ENCODE peak calls at places on chromosomes 6 and 20, in eight cellular contexts. P is upper lobe of left lung, A is heart left ventricle, X is transverse colon, Q is esophagus squamous epithelium, I is ovary, N is HCT116, M is Peyer's patch. H is an unnamed sample.

GRCh38 chr6:123074616-123075015 is 78.6 kb downstream of the CLVS2 start:
- DNase-seq in P (no peak), I (no peak), N (no peak), A (no peak), X (no peak), Q (no peak), M (no peak), H (no peak)

GRCh38 chr20:2652724-2653510 is 485 bp downstream of the NOP56 start:
- DNase-seq in Q (no peak), I (no peak), M (peak; percentile 57), N (no peak), X (peak; percentile 12), P (no peak), A (no peak), H (peak; percentile 87)

GRCh38 chr6:8556370-8557018 is 121.1 kb upstream of the SLC35B3 start:
- DNase-seq in X (no peak), Q (no peak), A (no peak), I (no peak), M (no peak), P (no peak), N (peak; percentile 16), H (no peak)

GRCh38 chr20:45100563-45101245 is at the start of gene KCNS1:
- DNase-seq in P (no peak), Q (no peak), A (no peak), N (no peak), I (no peak), M (no peak), X (no peak), H (no peak)

GRCh38 chr20:43393072-43393471 is 64.6 kb upstream of the SRSF6 start:
- DNase-seq in I (no peak), Q (no peak), P (no peak), A (no peak), M (no peak), X (no peak), N (no peak), H (no peak)

GRCh38 chr6:86936834-86937218 is 502 bp upstream of the HTR1E start:
- DNase-seq in M (no peak), Q (no peak), N (no peak), I (no peak), X (no peak), A (no peak), P (no peak), H (no peak)

GRCh38 chr6:25717856-25718740 is 36.4 kb upstream of the SLC17A4 start:
- DNase-seq in Q (no peak), M (no peak), N (peak; percentile 6), A (no peak), I (no peak), P (no peak), X (no peak), H (no peak)

GRCh38 chr20:55746723-55747122 is 258.6 kb downstream of the CBLN4 start:
- DNase-seq in A (no peak), Q (no peak), M (no peak), X (no peak), N (no peak), I (no peak), P (no peak), H (no peak)

GRCh38 chr6:2630362-2630761 is 120.4 kb downstream of the MYLK4 start:
- DNase-seq in A (no peak), Q (no peak), N (peak; percentile 97), P (no peak), X (no peak), M (no peak), I (peak; percentile 65), H (no peak)

GRCh38 chr6:1621328-1621701 is 11.6 kb downstream of the FOXC1 start:
- DNase-seq in Q (no peak), I (no peak), M (peak; percentile 31), N (no peak), P (no peak), A (no peak), X (no peak), H (no peak)

GRCh38 chr6:20839624-20840023 is 305.4 kb downstream of the CDKAL1 start:
- DNase-seq in P (no peak), N (no peak), I (no peak), Q (no peak), X (no peak), M (no peak), A (no peak), H (no peak)

GRCh38 chr6:148500402-148500801 is 157.8 kb downstream of the SASH1 start:
- DNase-seq in X (no peak), N (no peak), Q (no peak), P (no peak), M (no peak), I (no peak), A (no peak), H (no peak)

GRCh38 chr6:142353690-142354089 is 51.9 kb downstream of the ADGRG6 start:
- DNase-seq in Q (no peak), A (no peak), N (no peak), X (no peak), P (no peak), I (no peak), M (no peak), H (no peak)

GRCh38 chr20:38114353-38114791 is 50.7 kb downstream of the TGM2 start:
- DNase-seq in M (no peak), P (no peak), A (no peak), X (no peak), N (no peak), I (no peak), Q (no peak), H (no peak)

GRCh38 chr20:18995455-18995854 is 181.9 kb downstream of the SCP2D1 start:
- DNase-seq in P (no peak), A (no peak), M (no peak), I (no peak), N (no peak), X (no peak), Q (no peak), H (no peak)

GRCh38 chr20:46650575-46651090 is 626 bp downstream of the SLC13A3 start:
- DNase-seq in M (no peak), I (no peak), P (no peak), A (no peak), N (no peak), Q (no peak), X (no peak), H (no peak)

GRCh38 chr20:46652699-46653098 is 1.4 kb upstream of the SLC13A3 start:
- DNase-seq in X (no peak), Q (no peak), A (no peak), P (no peak), M (no peak), N (no peak), I (no peak), H (no peak)

GRCh38 chr20:46649650-46649949 is 1.7 kb downstream of the SLC13A3 start:
- DNase-seq in M (no peak), I (no peak), N (no peak), A (no peak), X (no peak), P (no peak), Q (no peak), H (peak; percentile 4)

GRCh38 chr20:46649965-46650542 is 1.2 kb downstream of the SLC13A3 start:
- DNase-seq in A (no peak), X (no peak), Q (no peak), I (no peak), N (no peak), P (no peak), M (no peak), H (peak; percentile 9)

GRCh38 chr20:46651091-46651962 is at the start of gene SLC13A3:
- DNase-seq in N (no peak), Q (no peak), I (no peak), X (no peak), M (no peak), P (no peak), A (no peak), H (no peak)
- H3K4me3 ChIP-seq in N (no peak within 1 kb of the TSS), Q (no peak within 1 kb of the TSS), I (no peak within 1 kb of the TSS), X (no peak within 1 kb of the TSS), M (no peak within 1 kb of the TSS), P (no peak within 1 kb of the TSS), A (peak within 1 kb of the TSS; percentile 20), H (no peak within 1 kb of the TSS)

GRCh38 chr6:113732384-113732966 is 124.7 kb upstream of the MARCKS start:
- DNase-seq in M (no peak), X (no peak), P (no peak), I (peak; percentile 12), Q (no peak), N (no peak), A (peak; percentile 68), H (no peak)
- TF ChIP-seq POLR2A in M (no peak), X (no peak), P (no peak), I (no peak), Q (no peak), N (no peak), A (no peak), H (no peak)

GRCh38 chr6:103124471-103124870 is 1731.0 kb downstream of the GRIK2 start:
- DNase-seq in M (no peak), I (no peak), P (no peak), X (no peak), Q (no peak), A (no peak), N (no peak), H (no peak)

GRCh38 chr6:103122766-103123601 is 1729.5 kb downstream of the GRIK2 start:
- DNase-seq in I (no peak), P (peak; percentile 56), A (peak; percentile 61), X (peak; percentile 39), N (peak; percentile 69), Q (no peak), M (no peak), H (no peak)
- TF ChIP-seq CTCF in I (no peak), P (no peak), A (peak; percentile 30), X (no peak), N (peak; percentile 50), Q (no peak), M (no peak), H (no peak)

GRCh38 chr20:33399924-33400323 is 1.4 kb downstream of the CDK5RAP1 start:
- DNase-seq in X (no peak), Q (no peak), A (no peak), N (no peak), M (no peak), I (no peak), P (peak; percentile 36), H (no peak)
- H3K4me3 ChIP-seq in X (peak overlapping the region; percentile 80), Q (no peak overlapping the region), A (peak overlapping the region; percentile 86), N (peak overlapping the region; percentile 99), M (peak overlapping the region; percentile 92), I (peak overlapping the region; percentile 95), P (no peak overlapping the region), H (no peak overlapping the region)

GRCh38 chr6:6643398-6643797 is 54.9 kb downstream of the LY86 start:
- DNase-seq in N (no peak), P (no peak), M (no peak), A (no peak), I (no peak), X (no peak), Q (no peak), H (no peak)
- TF ChIP-seq POLR2A in N (no peak), P (no peak), M (no peak), A (no peak), I (no peak), X (no peak), Q (no peak), H (no peak)

DNA sequence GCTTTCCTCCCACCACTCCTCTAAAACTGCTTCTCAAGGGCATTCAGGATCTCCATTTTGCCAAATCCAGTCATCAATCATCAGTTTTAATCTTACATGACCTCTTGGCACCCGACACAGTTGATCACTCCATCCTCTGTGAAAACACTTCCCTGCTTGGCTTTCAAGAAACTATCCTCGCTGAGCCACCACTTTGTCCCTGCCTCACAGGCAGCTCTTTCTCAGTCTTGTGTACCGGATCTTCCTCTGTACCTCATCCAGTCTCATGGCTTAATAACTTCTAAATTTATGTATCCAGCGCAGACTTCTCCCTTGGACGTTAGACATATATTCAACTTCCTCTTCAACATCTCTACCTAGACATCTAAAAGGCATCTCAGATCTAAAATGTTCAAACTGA is 89.9 kb downstream of the BTBD9 start:
- DNase-seq in Q (no peak), I (no peak), X (no peak), M (no peak), N (no peak), P (no peak), A (no peak), H (no peak)
- TF ChIP-seq CTCF in Q (no peak), I (no peak), X (no peak), M (no peak), N (no peak), P (no peak), A (no peak), H (no peak)